ENCODE peak calls at places on chromosomes 5 and 9, in five cellular contexts. W, U, Y, P and F are unnamed samples.

GRCh38 chr5:83518676-83519075 is 47.1 kb downstream of the VCAN start:
- DNase-seq in W (no peak), U (no peak), Y (no peak), P (no peak), F (no peak)

GRCh38 chr9:135215571-135216161 is 128.2 kb downstream of the OLFM1 start:
- DNase-seq in W (no peak), U (no peak), Y (no peak), P (no peak), F (no peak)

GRCh38 chr9:97773723-97774122 is 76.6 kb upstream of the XPA start:
- DNase-seq in W (no peak), U (peak; percentile 51), Y (no peak), P (no peak), F (no peak)

GRCh38 chr9:115877852-115878450 is 275.6 kb upstream of the PAPPA start:
- DNase-seq in W (no peak), U (no peak), Y (no peak), P (no peak), F (no peak)

GRCh38 chr9:23615569-23615968 is 210.5 kb downstream of the ELAVL2 start:
- DNase-seq in W (no peak), U (no peak), Y (no peak), P (no peak), F (no peak)

GRCh38 chr5:32490972-32491557 is 46.5 kb upstream of the ZFR start:
- DNase-seq in W (no peak), U (no peak), Y (no peak), P (no peak), F (no peak)

GRCh38 chr5:90437663-90438062 is 28.1 kb upstream of the CETN3 start:
- DNase-seq in W (no peak), U (no peak), Y (no peak), P (no peak), F (no peak)

GRCh38 chr9:110178281-110178680 is 29.7 kb downstream of the C9orf152 start:
- DNase-seq in W (no peak), U (no peak), Y (no peak), P (no peak), F (no peak)

GRCh38 chr9:128078504-128079434 is 10.7 kb downstream of the SLC25A25 start:
- DNase-seq in W (no peak), U (peak; percentile 63), Y (no peak), P (no peak), F (no peak)

GRCh38 chr9:37420271-37421215 is 2.0 kb upstream of the GRHPR start:
- DNase-seq in W (no peak), U (no peak), Y (no peak), P (no peak), F (no peak)

GRCh38 chr5:64505769-64506566 is at the start of gene RGS7BP:
- DNase-seq in W (no peak), U (peak; percentile 18), Y (peak; percentile 79), P (no peak), F (no peak)

GRCh38 chr5:143314664-143315063 is 88.8 kb downstream of the NR3C1 start:
- DNase-seq in W (no peak), U (peak; percentile 86), Y (no peak), P (no peak), F (no peak)

GRCh38 chr5:157497875-157498611 is 38.0 kb downstream of the NIPAL4 start:
- DNase-seq in W (no peak), U (no peak), Y (no peak), P (no peak), F (no peak)

GRCh38 chr9:134178781-134179551 is 14.6 kb upstream of the RNU6ATAC start:
- DNase-seq in W (no peak), U (no peak), Y (no peak), P (no peak), F (no peak)

GRCh38 chr9:114898741-114899140 is 31.6 kb downstream of the TNFSF8 start:
- DNase-seq in W (no peak), U (no peak), Y (no peak), P (peak; percentile 60), F (no peak)

GRCh38 chr9:115640887-115641286 is 512.7 kb upstream of the PAPPA start:
- DNase-seq in W (no peak), U (peak; percentile 94), Y (peak; percentile 4), P (no peak), F (no peak)

GRCh38 chr9:38091310-38092199 is 22.5 kb upstream of the SHB start:
- DNase-seq in W (no peak), U (no peak), Y (no peak), P (no peak), F (no peak)

GRCh38 chr5:120388016-120388781 is 75.9 kb upstream of the PRR16 start:
- DNase-seq in W (no peak), U (peak; percentile 95), Y (no peak), P (no peak), F (no peak)

GRCh38 chr5:147671365-147671764 is 111.2 kb downstream of the JAKMIP2 start:
- DNase-seq in W (no peak), U (no peak), Y (no peak), P (no peak), F (no peak)